ENCODE peak calls at places on chromosome 5, in ten cellular contexts. One of them, this sample, is unnamed.

GRCh38 chr5:25418319-25418859 is 773.6 kb upstream of the CDH10 start:
- DNase-seq in cardiac muscle cell: no peak
- DNase-seq in endodermal cell: no peak
- DNase-seq in mammary epithelial cell: no peak
- DNase-seq in LNCaP clone FGC: no peak
- DNase-seq in fibroblast of lung: no peak
- DNase-seq in type B pancreatic cell: no peak
- DNase-seq in coronary artery: no peak
- DNase-seq in tibial nerve: no peak
- DNase-seq in left lung: no peak
- DNase-seq in this sample: no peak

GRCh38 chr5:65359981-65360380 is 121.7 kb downstream of the ADAMTS6 start:
- DNase-seq in cardiac muscle cell: peak
- DNase-seq in endodermal cell: no peak
- DNase-seq in mammary epithelial cell: no peak
- DNase-seq in LNCaP clone FGC: no peak
- DNase-seq in fibroblast of lung: peak
- DNase-seq in type B pancreatic cell: no peak
- DNase-seq in coronary artery: no peak
- DNase-seq in tibial nerve: no peak
- DNase-seq in left lung: no peak
- DNase-seq in this sample: no peak

GRCh38 chr5:75885849-75886596 is 168.8 kb upstream of the POC5 start:
- DNase-seq in cardiac muscle cell: no peak
- DNase-seq in endodermal cell: peak
- DNase-seq in mammary epithelial cell: no peak
- DNase-seq in LNCaP clone FGC: no peak
- DNase-seq in fibroblast of lung: no peak
- DNase-seq in type B pancreatic cell: no peak
- DNase-seq in coronary artery: no peak
- DNase-seq in tibial nerve: no peak
- DNase-seq in left lung: no peak
- DNase-seq in this sample: no peak

GRCh38 chr5:1112596-1113331 is 901 bp upstream of the SLC12A7 start:
- DNase-seq in cardiac muscle cell: no peak
- DNase-seq in endodermal cell: no peak
- DNase-seq in mammary epithelial cell: peak
- DNase-seq in LNCaP clone FGC: no peak
- DNase-seq in fibroblast of lung: no peak
- DNase-seq in type B pancreatic cell: no peak
- DNase-seq in coronary artery: no peak
- DNase-seq in tibial nerve: no peak
- DNase-seq in left lung: no peak
- DNase-seq in this sample: no peak

GRCh38 chr5:137265457-137265856 is 233.7 kb downstream of the SPOCK1 start:
- DNase-seq in cardiac muscle cell: no peak
- DNase-seq in endodermal cell: no peak
- DNase-seq in mammary epithelial cell: no peak
- DNase-seq in LNCaP clone FGC: no peak
- DNase-seq in fibroblast of lung: peak
- DNase-seq in type B pancreatic cell: no peak
- DNase-seq in coronary artery: no peak
- DNase-seq in tibial nerve: no peak
- DNase-seq in left lung: no peak
- DNase-seq in this sample: no peak

GRCh38 chr5:2591777-2592453 is 159.6 kb downstream of the IRX2 start:
- DNase-seq in cardiac muscle cell: no peak
- DNase-seq in endodermal cell: peak
- DNase-seq in mammary epithelial cell: no peak
- DNase-seq in LNCaP clone FGC: no peak
- DNase-seq in fibroblast of lung: no peak
- DNase-seq in type B pancreatic cell: no peak
- DNase-seq in coronary artery: no peak
- DNase-seq in tibial nerve: no peak
- DNase-seq in left lung: no peak
- DNase-seq in this sample: no peak

GRCh38 chr5:140112685-140113179 is 1.2 kb upstream of the PURA start:
- DNase-seq in cardiac muscle cell: peak
- DNase-seq in endodermal cell: no peak
- DNase-seq in mammary epithelial cell: no peak
- DNase-seq in LNCaP clone FGC: no peak
- DNase-seq in fibroblast of lung: peak
- DNase-seq in type B pancreatic cell: no peak
- DNase-seq in coronary artery: no peak
- DNase-seq in tibial nerve: no peak
- DNase-seq in left lung: no peak
- DNase-seq in this sample: no peak

GRCh38 chr5:61334224-61335196 is 2.5 kb downstream of the ZSWIM6 start:
- DNase-seq in cardiac muscle cell: peak
- DNase-seq in endodermal cell: peak
- DNase-seq in mammary epithelial cell: no peak
- DNase-seq in LNCaP clone FGC: no peak
- DNase-seq in fibroblast of lung: peak
- DNase-seq in type B pancreatic cell: no peak
- DNase-seq in coronary artery: no peak
- DNase-seq in tibial nerve: no peak
- DNase-seq in left lung: no peak
- DNase-seq in this sample: peak

GRCh38 chr5:84642795-84643194 is 258.1 kb upstream of the EDIL3 start:
- DNase-seq in cardiac muscle cell: peak
- DNase-seq in endodermal cell: no peak
- DNase-seq in mammary epithelial cell: peak
- DNase-seq in LNCaP clone FGC: no peak
- DNase-seq in fibroblast of lung: peak
- DNase-seq in type B pancreatic cell: no peak
- DNase-seq in coronary artery: no peak
- DNase-seq in tibial nerve: no peak
- DNase-seq in left lung: no peak
- DNase-seq in this sample: no peak

GRCh38 chr5:124743534-124744169 is 2.8 kb downstream of the ZNF608 start:
- DNase-seq in cardiac muscle cell: no peak
- DNase-seq in endodermal cell: peak
- DNase-seq in mammary epithelial cell: peak
- DNase-seq in LNCaP clone FGC: no peak
- DNase-seq in fibroblast of lung: peak
- DNase-seq in type B pancreatic cell: no peak
- DNase-seq in coronary artery: no peak
- DNase-seq in tibial nerve: no peak
- DNase-seq in left lung: peak
- DNase-seq in this sample: no peak

GRCh38 chr5:35741126-35741711 is 115.5 kb upstream of the IL7R start:
- DNase-seq in cardiac muscle cell: no peak
- DNase-seq in endodermal cell: no peak
- DNase-seq in mammary epithelial cell: no peak
- DNase-seq in LNCaP clone FGC: no peak
- DNase-seq in fibroblast of lung: no peak
- DNase-seq in type B pancreatic cell: no peak
- DNase-seq in coronary artery: no peak
- DNase-seq in tibial nerve: no peak
- DNase-seq in left lung: no peak
- DNase-seq in this sample: peak

GRCh38 chr5:125134216-125135081 is 388.0 kb upstream of the ZNF608 start:
- DNase-seq in cardiac muscle cell: peak
- DNase-seq in endodermal cell: no peak
- DNase-seq in mammary epithelial cell: peak
- DNase-seq in LNCaP clone FGC: no peak
- DNase-seq in fibroblast of lung: peak
- DNase-seq in type B pancreatic cell: no peak
- DNase-seq in coronary artery: no peak
- DNase-seq in tibial nerve: no peak
- DNase-seq in left lung: no peak
- DNase-seq in this sample: peak

DNA sequence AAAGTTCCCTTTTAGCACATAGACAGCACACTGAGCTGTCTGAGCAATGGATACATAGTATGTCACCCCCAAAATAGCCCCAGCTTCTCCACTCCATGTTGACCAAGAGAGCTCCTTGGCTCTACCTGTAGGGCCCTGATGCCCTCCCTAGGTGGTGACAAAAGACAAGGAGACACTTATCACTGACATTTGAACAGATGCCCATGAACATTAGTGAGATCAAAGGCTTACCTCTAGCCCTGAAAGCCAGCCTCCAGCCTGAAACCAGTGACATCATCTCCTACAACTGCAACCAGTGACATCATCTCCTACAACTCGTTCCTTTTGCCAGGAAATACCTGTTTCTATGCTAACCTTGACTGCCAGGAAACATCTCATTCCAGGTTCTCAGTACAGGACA is 122.7 kb downstream of the FSTL4 start:
- DNase-seq in cardiac muscle cell: no peak
- DNase-seq in endodermal cell: peak
- DNase-seq in mammary epithelial cell: peak
- DNase-seq in LNCaP clone FGC: peak
- DNase-seq in fibroblast of lung: no peak
- DNase-seq in type B pancreatic cell: no peak
- DNase-seq in coronary artery: no peak
- DNase-seq in tibial nerve: no peak
- DNase-seq in left lung: no peak
- DNase-seq in this sample: no peak
- TF ChIP-seq CTCF in cardiac muscle cell: no peak
- TF ChIP-seq CTCF in endodermal cell: peak
- TF ChIP-seq CTCF in mammary epithelial cell: no peak
- TF ChIP-seq CTCF in LNCaP clone FGC: peak
- TF ChIP-seq CTCF in fibroblast of lung: no peak
- TF ChIP-seq CTCF in type B pancreatic cell: no peak
- TF ChIP-seq CTCF in coronary artery: no peak
- TF ChIP-seq CTCF in tibial nerve: no peak
- TF ChIP-seq CTCF in left lung: no peak
- TF ChIP-seq CTCF in this sample: no peak

GRCh38 chr5:31536873-31537272 is 4.8 kb downstream of the C5orf22 start:
- DNase-seq in cardiac muscle cell: no peak
- DNase-seq in endodermal cell: no peak
- DNase-seq in mammary epithelial cell: no peak
- DNase-seq in LNCaP clone FGC: no peak
- DNase-seq in fibroblast of lung: no peak
- DNase-seq in type B pancreatic cell: no peak
- DNase-seq in coronary artery: no peak
- DNase-seq in tibial nerve: no peak
- DNase-seq in left lung: no peak
- DNase-seq in this sample: no peak

GRCh38 chr5:31530541-31531265 is 1.2 kb downstream of the DROSHA start:
- DNase-seq in cardiac muscle cell: no peak
- DNase-seq in endodermal cell: no peak
- DNase-seq in mammary epithelial cell: peak
- DNase-seq in LNCaP clone FGC: no peak
- DNase-seq in fibroblast of lung: peak
- DNase-seq in type B pancreatic cell: no peak
- DNase-seq in coronary artery: no peak
- DNase-seq in tibial nerve: no peak
- DNase-seq in left lung: no peak
- DNase-seq in this sample: no peak

GRCh38 chr5:31531543-31531887 is 378 bp downstream of the DROSHA start:
- DNase-seq in cardiac muscle cell: peak
- DNase-seq in endodermal cell: no peak
- DNase-seq in mammary epithelial cell: peak
- DNase-seq in LNCaP clone FGC: no peak
- DNase-seq in fibroblast of lung: peak
- DNase-seq in type B pancreatic cell: no peak
- DNase-seq in coronary artery: no peak
- DNase-seq in tibial nerve: no peak
- DNase-seq in left lung: no peak
- DNase-seq in this sample: no peak

GRCh38 chr5:31534527-31535046 is 2.5 kb downstream of the C5orf22 start:
- DNase-seq in cardiac muscle cell: no peak
- DNase-seq in endodermal cell: no peak
- DNase-seq in mammary epithelial cell: no peak
- DNase-seq in LNCaP clone FGC: peak
- DNase-seq in fibroblast of lung: no peak
- DNase-seq in type B pancreatic cell: no peak
- DNase-seq in coronary artery: no peak
- DNase-seq in tibial nerve: no peak
- DNase-seq in left lung: no peak
- DNase-seq in this sample: no peak

DNA sequence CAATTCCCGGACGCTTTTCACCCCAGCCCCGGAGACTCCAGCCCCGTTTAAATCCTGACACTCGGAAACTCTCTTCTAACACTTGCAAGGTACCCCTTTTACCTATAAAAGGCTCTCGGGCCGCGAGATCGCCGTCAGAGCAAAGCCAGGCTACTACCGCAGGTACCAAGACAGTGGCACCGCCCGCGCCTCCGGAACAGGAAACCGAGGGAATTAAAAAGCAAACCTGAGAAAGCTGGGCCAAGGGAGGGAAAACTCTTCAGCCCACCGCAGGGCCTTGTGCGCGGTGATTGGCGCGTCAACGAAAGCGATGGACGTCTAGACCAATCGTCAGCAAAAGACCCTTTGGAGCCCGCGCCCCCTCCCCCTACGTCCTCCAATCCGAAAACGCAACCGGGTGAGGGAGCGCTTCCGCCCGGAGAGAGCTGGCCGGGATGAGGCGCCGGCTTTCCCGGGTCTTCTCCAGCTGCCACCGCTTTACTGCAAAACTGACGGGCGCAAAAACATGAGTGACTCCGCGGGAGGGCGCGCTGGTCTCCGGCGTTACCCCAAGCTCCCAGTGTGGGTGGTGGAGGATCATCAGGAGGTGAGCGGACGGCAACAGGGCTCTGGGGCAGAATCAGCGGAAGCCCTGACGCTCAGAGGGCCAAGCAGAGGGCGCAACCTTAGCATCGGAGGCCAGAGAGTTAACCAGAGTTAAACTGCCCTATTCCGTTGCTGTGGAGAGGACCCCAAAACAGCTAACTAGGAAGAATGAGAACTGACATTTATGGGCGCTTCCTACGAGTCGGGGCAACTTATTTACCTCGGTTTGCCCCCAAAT is at the start of the genes C5orf22 and DROSHA:
- DNase-seq in cardiac muscle cell: peak
- DNase-seq in endodermal cell: peak
- DNase-seq in mammary epithelial cell: peak
- DNase-seq in LNCaP clone FGC: peak
- DNase-seq in fibroblast of lung: peak
- DNase-seq in type B pancreatic cell: peak
- DNase-seq in coronary artery: peak
- DNase-seq in tibial nerve: peak
- DNase-seq in left lung: peak
- DNase-seq in this sample: peak
- TF ChIP-seq CTCF in cardiac muscle cell: no peak
- TF ChIP-seq CTCF in endodermal cell: no peak
- TF ChIP-seq CTCF in mammary epithelial cell: no peak
- TF ChIP-seq CTCF in LNCaP clone FGC: peak
- TF ChIP-seq CTCF in fibroblast of lung: peak
- TF ChIP-seq CTCF in type B pancreatic cell: peak
- TF ChIP-seq CTCF in coronary artery: no peak
- TF ChIP-seq CTCF in tibial nerve: peak
- TF ChIP-seq CTCF in left lung: no peak
- TF ChIP-seq CTCF in this sample: no peak

GRCh38 chr5:141182248-141182647 is at the start of gene PCDHB16:
- DNase-seq in cardiac muscle cell: peak
- DNase-seq in endodermal cell: peak
- DNase-seq in mammary epithelial cell: peak
- DNase-seq in LNCaP clone FGC: no peak
- DNase-seq in fibroblast of lung: peak
- DNase-seq in type B pancreatic cell: no peak
- DNase-seq in coronary artery: no peak
- DNase-seq in tibial nerve: peak
- DNase-seq in left lung: no peak
- DNase-seq in this sample: no peak
- TF ChIP-seq CTCF in cardiac muscle cell: no peak
- TF ChIP-seq CTCF in endodermal cell: peak
- TF ChIP-seq CTCF in mammary epithelial cell: peak
- TF ChIP-seq CTCF in LNCaP clone FGC: peak
- TF ChIP-seq CTCF in fibroblast of lung: no peak
- TF ChIP-seq CTCF in type B pancreatic cell: peak
- TF ChIP-seq CTCF in coronary artery: no peak
- TF ChIP-seq CTCF in tibial nerve: peak
- TF ChIP-seq CTCF in left lung: no peak
- TF ChIP-seq CTCF in this sample: peak

GRCh38 chr5:55226934-55227737 is at the start of gene MCIDAS:
- DNase-seq in cardiac muscle cell: peak
- DNase-seq in endodermal cell: peak
- DNase-seq in mammary epithelial cell: peak
- DNase-seq in LNCaP clone FGC: no peak
- DNase-seq in fibroblast of lung: peak
- DNase-seq in type B pancreatic cell: peak
- DNase-seq in coronary artery: no peak
- DNase-seq in tibial nerve: no peak
- DNase-seq in left lung: no peak
- DNase-seq in this sample: no peak
- TF ChIP-seq CTCF in cardiac muscle cell: peak
- TF ChIP-seq CTCF in endodermal cell: peak
- TF ChIP-seq CTCF in mammary epithelial cell: no peak
- TF ChIP-seq CTCF in LNCaP clone FGC: peak
- TF ChIP-seq CTCF in fibroblast of lung: no peak
- TF ChIP-seq CTCF in type B pancreatic cell: no peak
- TF ChIP-seq CTCF in coronary artery: no peak
- TF ChIP-seq CTCF in tibial nerve: no peak
- TF ChIP-seq CTCF in left lung: no peak
- TF ChIP-seq CTCF in this sample: no peak

This sample was measured in AG09319.